ENCODE peak calls at places on chromosomes 6 and 20, in six cellular contexts. H is H9, T is IMR-90, Q is neuronal stem cell, D is mesenchymal stem cell, E is H1. N is an unnamed sample.

GRCh38 chr6:31886426-31887068 is 7.8 kb upstream of the SLC44A4 start:
- DNase-seq in H (no peak), T (no peak), Q (no peak), D (no peak), E (no peak), N (no peak)

GRCh38 chr20:4112490-4113420 is 97.4 kb upstream of the RNF24 start:
- DNase-seq in H (no peak), T (peak), Q (no peak), D (no peak), E (peak), N (no peak)

GRCh38 chr6:125918681-125919566 is 37.6 kb upstream of the HINT3 start:
- DNase-seq in H (no peak), T (peak), Q (peak), D (peak), E (no peak), N (peak)

GRCh38 chr6:166946125-166946524 is 10.2 kb downstream of the RNASET2 start:
- DNase-seq in H (no peak), T (no peak), Q (no peak), D (no peak), E (no peak), N (no peak)

GRCh38 chr20:50572922-50573777 is 63.0 kb downstream of the PTPN1 start:
- DNase-seq in H (no peak), T (peak), Q (no peak), D (no peak), E (no peak), N (no peak)

GRCh38 chr6:147192278-147192911 is 11.8 kb upstream of the STXBP5 start:
- DNase-seq in H (no peak), T (no peak), Q (no peak), D (no peak), E (no peak), N (no peak)

GRCh38 chr20:1334761-1335160 is 5.8 kb upstream of the SDCBP2 start:
- DNase-seq in H (peak), T (no peak), Q (no peak), D (peak), E (peak), N (no peak)

GRCh38 chr6:56370127-56370540 is 122.8 kb upstream of the COL21A1 start:
- DNase-seq in H (peak), T (no peak), Q (peak), D (peak), E (no peak), N (peak)

DNA sequence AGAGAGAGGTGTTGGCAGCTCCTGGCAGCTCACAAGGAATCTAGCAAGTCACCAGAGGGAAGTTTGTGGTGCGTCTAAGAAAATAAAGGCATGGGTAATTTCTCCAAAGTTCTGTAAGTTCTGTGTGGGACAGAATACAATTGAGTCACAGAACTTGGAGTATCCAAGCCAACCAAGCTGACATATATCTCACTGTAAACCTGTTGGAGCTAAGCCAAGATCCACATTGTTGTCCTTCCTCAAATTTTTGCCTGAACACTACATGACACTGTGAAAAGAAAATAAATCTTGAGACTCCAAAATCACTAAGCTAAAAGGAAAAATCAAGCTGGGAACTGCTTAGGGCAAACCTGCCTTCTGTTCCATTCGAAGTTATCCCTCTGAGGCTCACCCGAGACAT is 436.7 kb downstream of the MEI4 start:
- DNase-seq in H (no peak), T (no peak), Q (no peak), D (no peak), E (no peak), N (no peak)
- H3K4ac ChIP-seq in H (no peak), T (no peak), Q (no peak), D (no peak), E (no peak), N (no peak)

DNA sequence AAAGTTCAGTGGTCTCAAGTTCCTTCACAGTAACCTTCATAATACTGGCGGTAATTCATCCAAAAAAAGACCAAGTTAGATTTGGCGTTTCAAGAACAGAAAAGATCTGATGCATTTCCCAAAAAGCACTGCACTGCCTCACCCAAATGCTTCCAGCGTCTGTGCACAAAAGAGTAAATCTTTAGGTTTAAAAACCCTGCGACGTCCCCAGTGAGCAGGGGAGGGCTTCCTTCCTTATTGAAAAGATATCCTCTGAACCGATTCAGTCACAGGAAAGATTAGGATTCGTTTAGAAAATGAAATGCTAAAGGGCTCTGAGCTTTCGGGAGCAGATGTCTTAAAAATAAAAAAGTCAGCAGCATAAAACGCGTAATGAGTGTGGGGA is 654 bp downstream of the TBC1D7 start:
- DNase-seq in H (no peak), T (no peak), Q (no peak), D (no peak), E (no peak), N (no peak)
- H4K8ac ChIP-seq in H (no peak), T (peak), Q (no peak), D (no peak), E (no peak), N (peak)

GRCh38 chr6:24990227-24990843 is 54.6 kb upstream of the RIPOR2 start:
- DNase-seq in H (no peak), T (peak), Q (no peak), D (peak), E (no peak), N (no peak)

GRCh38 chr6:24985313-24985712 is 49.6 kb upstream of the RIPOR2 start:
- DNase-seq in H (peak), T (no peak), Q (peak), D (no peak), E (no peak), N (no peak)

GRCh38 chr6:24990944-24991747 is 55.4 kb upstream of the RIPOR2 start:
- DNase-seq in H (no peak), T (no peak), Q (no peak), D (no peak), E (no peak), N (no peak)

GRCh38 chr6:24988562-24988961 is 52.8 kb upstream of the RIPOR2 start:
- DNase-seq in H (no peak), T (no peak), Q (no peak), D (peak), E (no peak), N (no peak)

DNA sequence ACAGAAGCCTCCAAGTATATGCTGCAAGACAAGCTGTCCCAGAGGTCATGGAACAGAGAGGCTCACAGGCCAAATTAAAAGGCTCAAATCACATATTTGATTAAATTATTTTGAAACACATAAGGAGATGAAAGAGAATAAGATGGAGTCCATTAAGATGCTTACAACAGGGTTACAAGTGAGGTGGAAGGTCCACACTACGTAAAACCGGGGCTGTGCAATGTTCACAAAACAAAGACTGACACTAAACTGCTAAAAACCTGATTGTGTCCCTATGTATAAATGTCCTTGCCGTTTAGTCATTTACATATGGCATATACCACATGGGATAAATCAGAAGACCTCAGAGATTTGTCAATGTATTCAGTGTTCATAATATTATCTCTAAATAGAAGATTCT is 51.7 kb upstream of the RIPOR2 start:
- DNase-seq in H (no peak), T (no peak), Q (no peak), D (no peak), E (no peak), N (no peak)
- H2AFZ ChIP-seq in H (no peak), T (no peak), Q (no peak), D (no peak), E (no peak), N (no peak)

DNA sequence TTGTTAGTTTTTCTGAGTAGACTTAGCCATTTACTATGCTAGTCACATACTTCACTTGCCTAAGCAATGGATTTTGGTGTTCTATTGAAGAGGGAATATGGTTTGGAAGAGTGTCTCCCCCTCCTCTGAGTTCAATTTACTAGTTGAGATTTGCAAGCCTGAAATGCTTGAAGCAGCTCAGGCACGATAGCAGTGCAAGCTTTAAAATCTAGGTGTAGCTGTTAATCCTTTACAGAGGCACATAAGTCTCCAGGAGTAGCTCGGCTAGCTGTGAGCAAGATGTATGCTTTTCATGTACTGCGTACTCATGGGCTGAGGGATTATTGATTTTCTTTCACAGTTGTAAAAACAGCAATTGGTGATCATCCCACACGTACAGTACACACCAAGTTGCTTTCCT is 745 bp downstream of the FLRT3 start:
- DNase-seq in H (no peak), T (peak), Q (no peak), D (peak), E (no peak), N (no peak)
- H3K4ac ChIP-seq in H (no peak), T (peak), Q (no peak), D (no peak), E (no peak), N (no peak)

GRCh38 chr6:10722570-10722819 is 375 bp upstream of the TMEM14C start:
- DNase-seq in H (no peak), T (no peak), Q (no peak), D (no peak), E (no peak), N (no peak)
- H4K8ac ChIP-seq in H (no peak), T (peak), Q (no peak), D (peak), E (peak), N (peak)

GRCh38 chr6:156779206-156780116 is 2.3 kb downstream of the ARID1B start:
- DNase-seq in H (no peak), T (no peak), Q (peak), D (peak), E (peak), N (peak)
- H2AFZ ChIP-seq in H (no peak), T (peak), Q (peak), D (peak), E (no peak), N (peak)

N was measured in trophoblast cell.